ENCODE peak calls at places on chromosomes 5 and 9, in eight cellular contexts. B, C, L, E, X, M, F and H are unnamed samples.
A peak's percentile ranks its signal among the peaks of the same experiment; 100 is the strongest.

GRCh38 chr9:127033059-127033458 is 89.4 kb downstream of the ANGPTL2 start:
- DNase-seq in L (no peak), F (no peak), M (no peak), X (no peak), B (no peak), E (no peak), C (no peak), H (no peak)

GRCh38 chr9:18989865-18990264 is 43.1 kb downstream of the SAXO1 start:
- DNase-seq in E (no peak), L (no peak), M (no peak), C (no peak), B (no peak), X (no peak), F (no peak), H (no peak)

GRCh38 chr5:136058031-136058971 is 29.5 kb downstream of the TGFBI start:
- DNase-seq in B (no peak), M (peak; percentile 72), E (peak; percentile 44), L (no peak), C (no peak), F (peak; percentile 98), X (peak; percentile 69), H (no peak)

GRCh38 chr5:56475689-56476486 is 242.8 kb upstream of the ANKRD55 start:
- DNase-seq in M (no peak), L (no peak), E (no peak), B (no peak), C (no peak), X (no peak), F (peak; percentile 6), H (no peak)

GRCh38 chr9:111601237-111602018 is 2.0 kb upstream of the PTGR1 start:
- DNase-seq in X (no peak), B (no peak), C (no peak), E (no peak), L (no peak), M (no peak), F (peak; percentile 80), H (no peak)

GRCh38 chr5:95818181-95819147 is 4.1 kb downstream of the GLRX start:
- DNase-seq in F (no peak), E (peak; percentile 55), C (no peak), L (no peak), M (no peak), B (no peak), X (no peak), H (no peak)

GRCh38 chr9:114504341-114505186 is 709 bp downstream of the WHRN start:
- DNase-seq in B (peak; percentile 84), C (peak; percentile 44), E (peak; percentile 36), F (no peak), X (peak; percentile 14), L (peak; percentile 23), M (peak; percentile 78), H (peak; percentile 70)

GRCh38 chr9:83535736-83536135 is 2.5 kb downstream of the FRMD3 start:
- DNase-seq in B (no peak), C (no peak), E (no peak), X (no peak), L (no peak), M (peak; percentile 63), F (no peak), H (no peak)

GRCh38 chr9:131423171-131423581 is 29.3 kb downstream of the PRRC2B start:
- DNase-seq in C (peak; percentile 70), F (peak; percentile 92), X (peak; percentile 61), M (peak; percentile 75), L (peak; percentile 17), E (peak; percentile 43), B (no peak), H (peak; percentile 46)

GRCh38 chr5:66285343-66285942 is 141.3 kb downstream of the SREK1 start:
- DNase-seq in B (no peak), M (no peak), E (no peak), X (no peak), F (no peak), L (no peak), C (no peak), H (no peak)

GRCh38 chr9:113564804-113565237 is 101.3 kb downstream of the RGS3 start:
- DNase-seq in F (peak; percentile 34), C (peak; percentile 73), L (no peak), M (peak; percentile 78), B (peak; percentile 33), X (peak; percentile 79), E (peak; percentile 70), H (peak; percentile 58)

DNA sequence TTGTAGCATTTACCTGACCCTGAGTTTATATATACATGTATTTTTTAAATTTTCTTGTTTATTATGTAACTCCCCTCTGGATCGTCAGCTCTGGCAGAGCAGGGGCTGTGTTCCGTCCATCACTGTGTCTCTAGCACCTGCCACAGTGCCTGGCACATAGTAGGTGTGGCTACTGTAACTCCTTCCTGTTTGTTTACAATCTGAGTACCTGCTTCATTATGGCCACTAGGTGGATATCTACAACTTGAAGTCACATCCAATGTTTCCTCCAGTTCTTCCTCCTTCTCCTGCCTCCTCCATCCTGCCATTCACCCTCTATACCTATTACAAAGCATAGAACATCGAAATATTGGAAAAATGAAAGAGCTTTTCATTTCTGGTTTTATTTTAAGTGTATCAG is 14.2 kb upstream of the PPP1R2B start:
- DNase-seq in E (no peak), C (no peak), X (no peak), L (no peak), M (peak; percentile 81), F (no peak), B (no peak), H (no peak)
- TF ChIP-seq CTCF in E (no peak), C (no peak), X (no peak), L (peak; percentile 27), M (peak; percentile 66), F (no peak), B (peak; percentile 46), H (no peak)

GRCh38 chr5:118956727-118957126 is 31.6 kb downstream of the DTWD2 start:
- DNase-seq in F (peak; percentile 38), B (no peak), L (no peak), C (no peak), X (no peak), M (peak; percentile 49), E (no peak), H (no peak)
- TF ChIP-seq CTCF in F (no peak), B (no peak), L (no peak), C (peak; percentile 45), X (peak; percentile 29), M (peak; percentile 73), E (no peak), H (peak; percentile 41)

GRCh38 chr9:117245225-117245624 is 169.6 kb downstream of the ASTN2 start:
- DNase-seq in X (no peak), C (no peak), M (no peak), E (no peak), L (no peak), F (no peak), B (no peak), H (no peak)

GRCh38 chr9:117250610-117251215 is 164.1 kb downstream of the ASTN2 start:
- DNase-seq in L (no peak), F (no peak), B (no peak), M (no peak), X (no peak), E (no peak), C (no peak), H (no peak)

GRCh38 chr9:117249799-117250198 is 165.1 kb downstream of the ASTN2 start:
- DNase-seq in X (no peak), B (no peak), E (no peak), L (no peak), C (peak; percentile 31), M (no peak), F (no peak), H (no peak)

GRCh38 chr9:117253256-117253655 is 161.6 kb downstream of the ASTN2 start:
- DNase-seq in C (no peak), F (no peak), E (no peak), B (no peak), M (no peak), X (no peak), L (no peak), H (no peak)

GRCh38 chr9:117247271-117247670 is 167.6 kb downstream of the ASTN2 start:
- DNase-seq in F (no peak), X (no peak), M (peak; percentile 67), C (no peak), L (no peak), E (no peak), B (peak; percentile 69), H (no peak)
- TF ChIP-seq CTCF in F (no peak), X (peak; percentile 38), M (peak; percentile 55), C (peak; percentile 73), L (no peak), E (no peak), B (peak; percentile 71), H (peak; percentile 44)

DNA sequence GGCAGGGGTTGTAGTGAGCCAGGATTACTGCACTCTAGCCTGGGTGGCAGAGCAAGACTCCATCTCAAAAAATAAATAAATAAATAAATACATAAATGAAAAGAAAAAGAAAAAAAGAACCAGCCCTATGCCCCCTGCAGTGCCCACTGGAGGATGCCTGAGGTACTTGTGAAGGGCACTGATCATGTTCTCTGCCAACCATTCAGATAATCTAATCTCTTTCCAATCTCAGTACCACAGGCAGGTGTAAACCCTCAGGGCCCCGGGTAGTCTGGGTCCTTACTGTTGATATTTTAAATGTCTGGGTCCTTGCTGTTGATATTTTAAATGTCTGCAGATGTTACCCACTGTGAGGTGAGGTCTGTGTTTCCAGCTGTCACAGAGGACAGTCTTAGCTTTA is 321.8 kb upstream of the ADCY2 start:
- DNase-seq in C (no peak), M (no peak), L (no peak), F (no peak), B (no peak), X (no peak), E (no peak), H (no peak)
- TF ChIP-seq CTCF in C (no peak), M (peak; percentile 29), L (no peak), F (no peak), B (peak; percentile 9), X (no peak), E (no peak), H (peak; percentile 12)